ENCODE peak calls at places on chromosomes 1 and 21, in ten cellular contexts. A is CD8-positive, alpha-beta memory T cell; M is heart left ventricle; I is lower lobe of right lung; V is fibroblast of lung; K is cardiac muscle cell; H is GM23248; O is pancreas; Y is heart right ventricle; C is colonic mucosa. L is an unnamed sample. For H3K36me3 and H3K4me1, the result is how much of the 10 kb centered on the place peaks cover.

GRCh38 chr1:11704691-11705475 is 13.4 kb downstream of the DRAXIN start:
- DNase-seq in K (no peak), V (no peak), M (no peak), O (no peak), H (no peak), I (no peak), C (no peak), Y (no peak), A (no peak), L (no peak)

GRCh38 chr1:203470240-203470639 is 5.4 kb upstream of the PRELP start:
- DNase-seq in H (no peak), V (no peak), Y (no peak), M (no peak), A (no peak), I (no peak), O (no peak), K (no peak), C (no peak), L (no peak)

GRCh38 chr1:38745476-38746410 is 113.8 kb downstream of the RRAGC start:
- DNase-seq in H (no peak), O (no peak), V (peak), K (no peak), A (no peak), I (no peak), M (no peak), C (no peak), Y (no peak), L (no peak)

GRCh38 chr1:223337174-223337869 is 26.7 kb downstream of the SUSD4 start:
- DNase-seq in I (no peak), V (no peak), K (no peak), H (no peak), O (no peak), A (no peak), Y (no peak), C (no peak), M (no peak), L (no peak)

GRCh38 chr1:33043267-33044090 is 6.8 kb upstream of the AK2 start:
- DNase-seq in V (peak), M (no peak), I (no peak), C (no peak), Y (no peak), A (no peak), O (no peak), H (no peak), K (no peak), L (peak)

GRCh38 chr1:161206411-161207140 is 4.4 kb downstream of the NDUFS2 start:
- DNase-seq in H (peak), I (no peak), O (no peak), A (no peak), K (no peak), Y (peak), V (no peak), M (peak), C (no peak), L (no peak)

GRCh38 chr1:936865-937264 is 13.1 kb downstream of the SAMD11 start:
- DNase-seq in H (no peak), Y (no peak), C (no peak), K (no peak), A (no peak), V (no peak), O (no peak), M (no peak), I (no peak), L (no peak)

GRCh38 chr1:47658161-47658920 is 220.5 kb downstream of the FOXD2 start:
- DNase-seq in V (no peak), C (no peak), Y (no peak), K (no peak), A (no peak), I (no peak), H (no peak), M (no peak), O (no peak), L (no peak)

GRCh38 chr1:223413216-223413615 is 20.0 kb downstream of the CCDC185 start:
- DNase-seq in V (no peak), K (no peak), O (no peak), Y (no peak), A (no peak), I (no peak), H (peak), C (no peak), M (no peak), L (no peak)

GRCh38 chr21:36734367-36735200 is 35.7 kb downstream of the SIM2 start:
- DNase-seq in M (no peak), O (no peak), K (no peak), I (no peak), V (no peak), C (no peak), A (no peak), Y (no peak), H (no peak), L (no peak)

GRCh38 chr1:51331206-51332100 is 1.1 kb upstream of the TTC39A start:
- DNase-seq in H (peak), A (no peak), C (peak), V (peak), Y (peak), K (peak), I (no peak), M (no peak), O (peak), L (peak)

GRCh38 chr1:151988405-151988851 is 5.2 kb downstream of the S100A10 start:
- DNase-seq in H (peak), I (no peak), Y (no peak), A (no peak), C (peak), O (no peak), K (no peak), M (no peak), V (peak), L (peak)

GRCh38 chr1:54331091-54331772 is 75.0 kb downstream of the SSBP3 start:
- DNase-seq in Y (no peak), H (peak), O (no peak), K (no peak), A (no peak), C (no peak), V (peak), I (no peak), M (no peak), L (peak)

GRCh38 chr1:23178931-23179330 is 10.3 kb upstream of the LUZP1 start:
- DNase-seq in O (no peak), M (no peak), Y (no peak), C (no peak), V (no peak), K (peak), H (peak), A (no peak), I (no peak), L (no peak)

GRCh38 chr1:116095027-116095426 is 16.2 kb upstream of the MAB21L3 start:
- DNase-seq in C (no peak), V (no peak), O (no peak), M (no peak), I (no peak), K (no peak), Y (no peak), A (no peak), H (no peak), L (no peak)

GRCh38 chr1:35573198-35573775 is at the start of gene TFAP2E:
- DNase-seq in I (peak), M (no peak), H (peak), K (peak), C (peak), Y (no peak), V (no peak), A (no peak), O (peak), L (peak)

GRCh38 chr1:2643414-2644077 is 10.7 kb upstream of the MMEL1 start:
- DNase-seq in K (no peak), M (no peak), H (no peak), Y (no peak), I (peak), A (no peak), C (no peak), O (peak), V (no peak), L (no peak)

GRCh38 chr1:22830747-22831340 is 120.2 kb downstream of the EPHB2 start:
- DNase-seq in K (no peak), O (no peak), Y (no peak), A (no peak), H (no peak), C (no peak), V (no peak), M (no peak), I (no peak), L (no peak)

GRCh38 chr21:29077651-29078090 is 4.2 kb upstream of the CCT8 start:
- DNase-seq in Y (no peak), M (no peak), V (peak), I (no peak), A (no peak), C (peak), K (no peak), H (no peak), O (no peak), L (peak)

GRCh38 chr21:33651965-33652680 is 9.8 kb downstream of the ITSN1 start:
- DNase-seq in O (no peak), H (no peak), K (peak), M (no peak), I (no peak), Y (no peak), C (no peak), V (no peak), A (no peak), L (peak)

GRCh38 chr21:17805966-17806365 is 13.2 kb downstream of the C21orf91 start:
- DNase-seq in H (no peak), O (no peak), V (no peak), Y (no peak), M (no peak), C (no peak), A (no peak), K (no peak), I (no peak), L (no peak)

GRCh38 chr1:163290025-163290610 is 31.6 kb upstream of the NUF2 start:
- DNase-seq in Y (no peak), I (no peak), V (no peak), O (no peak), H (peak), K (no peak), M (no peak), A (no peak), C (no peak), L (no peak)

GRCh38 chr21:16865612-16866011 is 647.2 kb upstream of the CXADR start:
- DNase-seq in V (no peak), A (no peak), K (no peak), M (no peak), O (no peak), H (peak), Y (no peak), C (no peak), I (no peak), L (no peak)

GRCh38 chr1:45512641-45513054 is 9.0 kb downstream of the PRDX1 start:
- DNase-seq in A (peak), I (no peak), Y (peak), H (peak), V (peak), K (peak), C (peak), M (peak), O (peak), L (peak)

GRCh38 chr1:17755120-17755519 is at the start of gene ACTL8:
- DNase-seq in M (no peak), C (no peak), H (no peak), Y (no peak), O (no peak), A (no peak), I (peak), V (no peak), K (no peak), L (no peak)

GRCh38 chr1:21240706-21241105 is 49.6 kb downstream of the ECE1 start:
- DNase-seq in V (no peak), M (no peak), O (no peak), I (no peak), Y (no peak), H (no peak), A (no peak), C (no peak), K (no peak), L (no peak)
- H3K36me3 ChIP-seq in V (under half), M (half or more), O (under half), I (half or more), Y (under half), H (under half), A (under half), C (under half), K (under half), L (under half)

DNA sequence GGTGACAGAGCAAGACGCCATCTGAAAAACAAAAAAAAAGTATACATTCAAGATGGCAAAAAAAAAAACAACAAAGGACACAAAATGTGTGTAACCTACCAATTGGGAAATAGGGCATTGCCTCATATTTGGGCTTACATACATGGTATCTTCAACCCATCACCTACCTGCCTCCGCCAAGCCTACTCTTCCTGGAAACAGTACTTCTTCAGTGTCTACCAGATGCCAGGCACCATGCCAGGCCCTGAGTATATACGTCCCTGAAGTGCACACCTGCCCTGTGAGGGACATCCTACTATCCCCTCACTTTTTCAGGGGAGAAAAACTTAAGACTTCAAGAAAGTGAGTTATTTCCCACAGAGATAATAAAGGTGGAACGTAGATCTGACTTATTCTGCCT is 160.2 kb downstream of the TOMM20 start:
- DNase-seq in Y (no peak), K (no peak), I (no peak), C (no peak), H (no peak), O (no peak), M (no peak), V (no peak), A (no peak), L (no peak)
- H3K4me1 ChIP-seq in Y (under half), K (under half), I (half or more), C (under half), H (under half), O (under half), M (under half), V (under half), A (half or more), L (under half)

GRCh38 chr1:29202584-29203340 is 21.1 kb upstream of the SRSF4 start:
- DNase-seq in K (peak), I (peak), M (peak), C (peak), V (peak), H (peak), Y (peak), O (peak), A (peak), L (peak)

GRCh38 chr1:29202053-29202452 is 20.4 kb upstream of the SRSF4 start:
- DNase-seq in I (no peak), K (no peak), A (no peak), Y (no peak), M (no peak), H (peak), V (no peak), O (no peak), C (no peak), L (peak)

GRCh38 chr1:29197993-29198392 is 16.3 kb upstream of the SRSF4 start:
- DNase-seq in C (no peak), Y (no peak), O (no peak), V (no peak), I (no peak), H (no peak), K (no peak), A (no peak), M (no peak), L (no peak)

GRCh38 chr1:29200905-29201594 is 19.4 kb upstream of the SRSF4 start:
- DNase-seq in A (no peak), K (no peak), O (no peak), V (no peak), H (peak), C (no peak), Y (no peak), I (no peak), M (no peak), L (no peak)

DNA sequence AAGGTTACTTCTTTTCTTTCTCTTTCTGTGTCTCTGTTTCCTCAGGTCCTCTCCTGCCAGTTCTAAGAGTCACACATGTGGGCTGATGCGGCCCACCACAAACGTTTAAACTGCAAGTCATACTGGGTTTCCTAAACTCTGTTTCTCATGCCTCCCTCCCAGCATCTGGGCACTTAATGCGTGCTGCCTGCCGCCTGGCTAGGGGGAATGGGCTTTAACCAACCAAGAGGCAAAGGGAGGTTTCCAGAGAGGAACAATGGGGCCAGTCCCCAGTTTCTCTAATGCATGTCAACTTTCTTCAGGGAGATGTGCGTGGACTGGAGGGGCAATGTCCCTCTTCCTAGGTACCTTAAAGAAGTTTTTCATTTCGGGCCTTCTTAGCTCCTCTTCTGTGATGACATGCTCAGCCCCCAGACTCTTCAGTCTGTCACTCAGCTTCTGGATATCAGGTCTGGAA is 19.9 kb upstream of the SRSF4 start:
- DNase-seq in M (no peak), K (no peak), A (no peak), C (no peak), O (no peak), I (no peak), V (no peak), Y (no peak), H (no peak), L (peak)
- H3K27ac ChIP-seq in M (peak), K (no peak), A (no peak), C (peak), O (no peak), I (peak), V (peak), Y (peak), H (peak), L (peak)

DNA sequence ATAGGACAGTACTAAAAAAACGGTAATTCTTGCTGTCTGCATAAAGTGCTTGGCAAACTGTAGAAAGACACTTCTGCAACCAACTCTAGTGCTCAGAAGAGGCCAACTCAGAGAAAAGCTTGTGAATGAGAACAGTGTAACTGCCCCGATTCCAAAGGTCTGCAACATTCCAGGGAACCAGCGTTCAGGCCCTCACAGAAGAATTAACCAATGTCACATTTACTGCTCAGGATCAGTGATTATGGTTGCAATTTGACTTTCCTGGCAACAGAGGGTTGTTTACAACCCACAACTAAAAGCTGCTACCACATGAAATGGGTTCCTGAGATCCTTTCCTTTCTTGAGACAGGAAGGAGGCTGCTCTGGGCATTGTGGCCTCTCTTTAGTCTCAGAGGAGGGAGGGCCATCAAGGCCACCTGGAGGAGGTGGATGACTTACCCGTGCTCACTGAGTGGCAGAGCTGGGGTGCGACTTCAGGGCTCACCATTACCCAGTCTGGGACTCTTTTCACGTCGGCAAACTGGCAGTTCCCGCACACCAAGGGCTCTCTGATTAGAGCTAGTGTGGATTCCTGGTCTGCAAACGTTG is 15.3 kb downstream of the SRSF4 start:
- DNase-seq in K (no peak), Y (no peak), M (no peak), C (no peak), V (no peak), O (no peak), H (peak), I (peak), A (no peak), L (no peak)
- H3K36me3 ChIP-seq in K (under half), Y (under half), M (half or more), C (under half), V (under half), O (under half), H (under half), I (half or more), A (under half), L (half or more)

GRCh38 chr1:8409666-8410065 is 91.8 kb downstream of the SLC45A1 start:
- DNase-seq in A (no peak), Y (no peak), I (no peak), O (no peak), V (no peak), M (no peak), K (no peak), H (no peak), C (no peak), L (no peak)
- H3K4me1 ChIP-seq in A (half or more), Y (half or more), I (half or more), O (half or more), V (half or more), M (half or more), K (under half), H (half or more), C (under half), L (under half)

DNA sequence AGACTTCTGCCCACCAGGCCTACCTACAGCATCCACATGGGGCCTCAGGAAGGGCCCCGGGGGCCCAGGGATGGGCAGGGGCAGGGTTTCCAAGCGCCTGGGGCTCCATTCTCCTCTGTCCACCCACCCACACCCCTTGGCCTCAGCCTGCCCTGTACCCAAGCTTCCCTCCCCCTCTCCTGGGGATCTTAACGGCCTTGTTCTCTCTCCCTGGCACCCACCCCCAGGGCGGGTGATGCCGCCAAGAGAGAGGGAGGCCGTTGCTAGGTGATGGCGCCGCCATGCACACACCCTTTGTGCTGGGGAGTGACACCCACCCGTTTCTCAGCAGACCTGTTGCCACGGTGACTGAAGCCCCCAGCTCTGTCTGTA is 7.5 kb downstream of the GPR37L1 start:
- DNase-seq in I (no peak), H (no peak), K (no peak), A (no peak), V (no peak), Y (no peak), C (no peak), O (no peak), M (no peak), L (no peak)
- H3K27ac ChIP-seq in I (peak), H (no peak), K (no peak), A (no peak), V (no peak), Y (no peak), C (no peak), O (no peak), M (no peak), L (no peak)

GRCh38 chr1:77950873-77951272 is 28.0 kb downstream of the FUBP1 start:
- DNase-seq in K (no peak), I (no peak), C (no peak), A (no peak), M (no peak), H (no peak), Y (no peak), O (no peak), V (no peak), L (no peak)

GRCh38 chr1:77948841-77949424 is 29.9 kb downstream of the FUBP1 start:
- DNase-seq in I (no peak), A (no peak), V (peak), Y (peak), C (no peak), M (peak), O (no peak), K (peak), H (peak), L (peak)

GRCh38 chr1:77953907-77954306 is 25.0 kb downstream of the FUBP1 start:
- DNase-seq in V (no peak), M (no peak), K (no peak), A (no peak), I (no peak), Y (no peak), H (no peak), O (no peak), C (no peak), L (no peak)

GRCh38 chr1:77954521-77954920 is 24.4 kb downstream of the FUBP1 start:
- DNase-seq in I (no peak), M (no peak), A (no peak), H (peak), V (no peak), K (no peak), O (no peak), C (no peak), Y (no peak), L (no peak)

GRCh38 chr1:77951328-77951727 is 27.5 kb downstream of the FUBP1 start:
- DNase-seq in C (no peak), H (no peak), K (no peak), I (no peak), V (no peak), A (no peak), O (no peak), M (no peak), Y (no peak), L (no peak)
- H3K36me3 ChIP-seq in C (under half), H (half or more), K (half or more), I (half or more), V (under half), A (half or more), O (half or more), M (half or more), Y (under half), L (half or more)

GRCh38 chr1:89608627-89609338 is 24.1 kb upstream of the LRRC8C start:
- DNase-seq in O (no peak), Y (no peak), I (no peak), C (no peak), A (peak), V (no peak), H (no peak), M (no peak), K (no peak), L (no peak)
- H3K4me1 ChIP-seq in O (under half), Y (under half), I (under half), C (under half), A (half or more), V (under half), H (under half), M (under half), K (under half), L (under half)

L was measured in SJCRH30.